ENCODE peak calls at places on chromosomes 6 and 20, in ten cellular contexts. P is testis; K is activated CD8-positive, alpha-beta T cell treated with anti-CD3 and anti-CD28 coated beads for 36 hours; O is HEK293T; M is left ventricle myocardium inferior; S is COR-L47; Z is Caki2; H is EL; E is IMR-90; C is activated CD4-positive, alpha-beta T cell treated with anti-CD3 and anti-CD28 coated beads for 24 hours. V is an unnamed sample.

GRCh38 chr20:32963176-32963575 is 41.1 kb downstream of the SUN5 start:
- DNase-seq in P (peak; percentile 2), K (no peak), O (no peak), M (no peak), S (no peak), Z (no peak), H (no peak), E (no peak), C (no peak), V (no peak)

GRCh38 chr6:16132909-16133308 is 4.0 kb downstream of the MYLIP start:
- DNase-seq in P (peak; percentile 44), K (peak; percentile 39), O (no peak), M (no peak), S (no peak), Z (no peak), H (no peak), E (no peak), C (no peak), V (no peak)

GRCh38 chr6:140636698-140637402 is 1262.4 kb upstream of the CITED2 start:
- DNase-seq in P (no peak), K (no peak), O (no peak), M (no peak), S (no peak), Z (peak; percentile 87), H (no peak), E (no peak), C (no peak), V (peak; percentile 11)

GRCh38 chr20:7656662-7657061 is 283.6 kb downstream of the HAO1 start:
- DNase-seq in P (no peak), K (no peak), O (no peak), M (no peak), S (no peak), Z (no peak), H (no peak), E (no peak), C (no peak), V (no peak)

GRCh38 chr6:46652603-46653438 is at the start of the genes CYP39A1 and SLC25A27:
- DNase-seq in P (peak; percentile 98), K (peak; percentile 89), O (peak; percentile 93), M (peak; percentile 96), S (peak; percentile 93), Z (peak; percentile 95), H (peak; percentile 74), E (peak; percentile 59), C (peak; percentile 68), V (peak; percentile 92)

GRCh38 chr20:59589051-59589450 is 15.3 kb upstream of the PHACTR3 start:
- DNase-seq in P (no peak), K (no peak), O (no peak), M (peak; percentile 4), S (no peak), Z (no peak), H (no peak), E (no peak), C (no peak), V (no peak)

GRCh38 chr6:158703121-158703839 is 53.4 kb downstream of the SYTL3 start:
- DNase-seq in P (no peak), K (no peak), O (no peak), M (peak; percentile 67), S (no peak), Z (no peak), H (no peak), E (no peak), C (no peak), V (no peak)

GRCh38 chr6:160519603-160520042 is 144.5 kb downstream of the LPA start:
- DNase-seq in P (no peak), K (peak; percentile 80), O (no peak), M (no peak), S (no peak), Z (no peak), H (no peak), E (no peak), C (peak; percentile 75), V (peak; percentile 34)

GRCh38 chr6:101853686-101854085 is 460.2 kb downstream of the GRIK2 start:
- DNase-seq in P (no peak), K (no peak), O (no peak), M (no peak), S (no peak), Z (no peak), H (no peak), E (no peak), C (no peak), V (no peak)

GRCh38 chr20:23875606-23876237 is 3.8 kb downstream of the CST5 start:
- DNase-seq in P (no peak), K (no peak), O (no peak), M (no peak), S (peak; percentile 25), Z (no peak), H (no peak), E (no peak), C (no peak), V (no peak)

GRCh38 chr20:5947276-5947675 is 3.1 kb downstream of the TRMT6 start:
- DNase-seq in P (no peak), K (peak; percentile 66), O (no peak), M (no peak), S (no peak), Z (no peak), H (no peak), E (no peak), C (no peak), V (no peak)

GRCh38 chr20:15242773-15243172 is 905.4 kb upstream of the FLRT3 start:
- DNase-seq in P (no peak), K (no peak), O (no peak), M (no peak), S (no peak), Z (no peak), H (no peak), E (no peak), C (no peak), V (no peak)

GRCh38 chr6:113854531-113855499 is 2.3 kb upstream of the MARCKS start:
- DNase-seq in P (peak; percentile 75), K (peak; percentile 21), O (peak; percentile 69), M (peak; percentile 77), S (peak; percentile 84), Z (peak; percentile 80), H (peak; percentile 92), E (peak; percentile 79), C (no peak), V (peak; percentile 92)

GRCh38 chr6:102798631-102799030 is 1405.1 kb downstream of the GRIK2 start:
- DNase-seq in P (peak; percentile 90), K (no peak), O (peak; percentile 8), M (no peak), S (no peak), Z (no peak), H (peak; percentile 4), E (no peak), C (no peak), V (peak; percentile 42)

GRCh38 chr6:80357674-80358073 is 251.2 kb downstream of the BCKDHB start:
- DNase-seq in P (no peak), K (no peak), O (no peak), M (peak; percentile 13), S (no peak), Z (no peak), H (no peak), E (no peak), C (no peak), V (no peak)

GRCh38 chr6:163419413-163420314 is 5.1 kb downstream of the QKI start:
- DNase-seq in P (no peak), K (no peak), O (no peak), M (no peak), S (no peak), Z (no peak), H (peak; percentile 44), E (peak; percentile 44), C (no peak), V (no peak)

GRCh38 chr6:162887981-162888689 is 160.4 kb downstream of the PACRG start:
- DNase-seq in P (peak; percentile 82), K (no peak), O (no peak), M (peak; percentile 49), S (no peak), Z (no peak), H (no peak), E (no peak), C (no peak), V (no peak)

GRCh38 chr6:90483116-90483839 is 103.6 kb downstream of the MAP3K7 start:
- DNase-seq in P (no peak), K (no peak), O (no peak), M (no peak), S (no peak), Z (no peak), H (peak; percentile 21), E (peak; percentile 49), C (no peak), V (no peak)

GRCh38 chr6:112710710-112711109 is 363.6 kb downstream of the RFPL4B start:
- DNase-seq in P (no peak), K (no peak), O (no peak), M (no peak), S (no peak), Z (no peak), H (no peak), E (no peak), C (no peak), V (no peak)

GRCh38 chr6:149236584-149236983 is 80.9 kb upstream of the TAB2 start:
- DNase-seq in P (no peak), K (no peak), O (no peak), M (no peak), S (peak; percentile 52), Z (peak; percentile 25), H (peak; percentile 27), E (no peak), C (no peak), V (peak; percentile 85)

GRCh38 chr20:35907017-35907685 is 47.2 kb downstream of the SCAND1 start:
- DNase-seq in P (peak; percentile 41), K (no peak), O (no peak), M (peak; percentile 49), S (peak; percentile 83), Z (no peak), H (no peak), E (no peak), C (no peak), V (peak; percentile 5)

GRCh38 chr20:44745560-44746366 is at the start of gene KCNK15:
- DNase-seq in P (peak; percentile 69), K (peak; percentile 49), O (no peak), M (peak; percentile 55), S (no peak), Z (no peak), H (peak; percentile 45), E (peak; percentile 17), C (peak; percentile 23), V (no peak)

GRCh38 chr6:144482142-144482541 is 197.0 kb downstream of the UTRN start:
- DNase-seq in P (peak; percentile 93), K (peak; percentile 87), O (peak; percentile 75), M (peak; percentile 76), S (peak; percentile 44), Z (peak; percentile 51), H (peak; percentile 79), E (peak; percentile 81), C (peak; percentile 65), V (peak; percentile 62)

GRCh38 chr20:46308258-46309157 is at the start of gene CDH22:
- DNase-seq in P (peak; percentile 67), K (peak; percentile 54), O (peak; percentile 83), M (peak; percentile 37), S (peak; percentile 73), Z (peak; percentile 53), H (peak; percentile 39), E (peak; percentile 20), C (no peak), V (peak; percentile 1)

GRCh38 chr6:118812972-118813371 is 81.0 kb upstream of the ASF1A start:
- DNase-seq in P (no peak), K (peak; percentile 15), O (no peak), M (no peak), S (no peak), Z (no peak), H (peak; percentile 31), E (peak; percentile 51), C (no peak), V (no peak)

GRCh38 chr6:129598244-129599187 is 111.5 kb downstream of the ARHGAP18 start:
- DNase-seq in P (no peak), K (no peak), O (peak; percentile 67), M (no peak), S (peak; percentile 29), Z (peak; percentile 70), H (peak; percentile 74), E (peak; percentile 84), C (peak; percentile 21), V (peak; percentile 60)

GRCh38 chr20:22098451-22098850 is 393.0 kb downstream of the PAX1 start:
- DNase-seq in P (no peak), K (no peak), O (no peak), M (no peak), S (no peak), Z (no peak), H (no peak), E (no peak), C (no peak), V (no peak)

GRCh38 chr6:109441069-109441816 is 719 bp downstream of the SMPD2 start:
- DNase-seq in P (peak; percentile 63), K (peak; percentile 56), O (peak; percentile 61), M (peak; percentile 43), S (no peak), Z (peak; percentile 58), H (peak; percentile 50), E (peak; percentile 47), C (no peak), V (peak; percentile 14)